ENCODE peak calls at places on chromosome 18, in eight cellular contexts. O is activated CD4-positive, alpha-beta T cell treated with anti-CD3 and anti-CD28 coated beads, Interleukin-2, amount 10 ng/mL, durations not matched to agents 7 days and 5 days; R is HuH-7; I is GM23338; K is NCI-H774; P is heart right ventricle; H is NCI-H1436; Y is stimulated activated CD4-positive, alpha-beta T cell treated with anti-CD3 and anti-CD28 coated beads, Interleukin-12 subunit alpha, Interleukin-12 subunit beta, amount 100 ng/mL, for 4 hours. J is an unnamed sample.

GRCh38 chr18:67776929-67777328 is 260.4 kb upstream of the DSEL start:
- DNase-seq in O (no peak), R (no peak), I (no peak), K (no peak), P (no peak), H (no peak), Y (no peak), J (no peak)

GRCh38 chr18:41660654-41661053 is 294.4 kb upstream of the PIK3C3 start:
- DNase-seq in O (no peak), R (no peak), I (no peak), K (no peak), P (no peak), H (no peak), Y (no peak), J (no peak)

GRCh38 chr18:60556326-60556725 is 183.8 kb upstream of the MC4R start:
- DNase-seq in O (no peak), R (no peak), I (no peak), K (no peak), P (no peak), H (no peak), Y (no peak), J (no peak)

GRCh38 chr18:58336605-58337004 is 292.3 kb downstream of the ALPK2 start:
- DNase-seq in O (no peak), R (no peak), I (no peak), K (no peak), P (no peak), H (no peak), Y (no peak), J (no peak)

GRCh38 chr18:24600076-24600654 is 139.7 kb downstream of the HRH4 start:
- DNase-seq in O (peak), R (peak), I (peak), K (peak), P (no peak), H (peak), Y (no peak), J (peak)

GRCh38 chr18:32470136-32470712 is 458 bp downstream of the GAREM1 start:
- DNase-seq in O (no peak), R (peak), I (peak), K (peak), P (peak), H (no peak), Y (peak), J (no peak)

GRCh38 chr18:13302611-13303267 is 84.2 kb downstream of the LDLRAD4 start:
- DNase-seq in O (no peak), R (no peak), I (no peak), K (no peak), P (no peak), H (no peak), Y (no peak), J (no peak)

GRCh38 chr18:48540329-48541025 is 1.6 kb downstream of the CTIF start:
- DNase-seq in O (peak), R (peak), I (peak), K (no peak), P (peak), H (no peak), Y (peak), J (no peak)

GRCh38 chr18:9474103-9474982 is 970 bp upstream of the RALBP1 start:
- DNase-seq in O (peak), R (peak), I (peak), K (no peak), P (no peak), H (no peak), Y (no peak), J (peak)

GRCh38 chr18:79108520-79109215 is 39.5 kb downstream of the ATP9B start:
- DNase-seq in O (no peak), R (no peak), I (no peak), K (no peak), P (no peak), H (no peak), Y (no peak), J (no peak)

GRCh38 chr18:5868218-5868904 is 27.0 kb downstream of the TMEM200C start:
- DNase-seq in O (peak), R (peak), I (peak), K (peak), P (peak), H (peak), Y (no peak), J (peak)

GRCh38 chr18:24014062-24014985 is at the start of gene TTC39C:
- DNase-seq in O (peak), R (peak), I (peak), K (peak), P (peak), H (peak), Y (peak), J (no peak)

GRCh38 chr18:55007582-55007981 is 48.3 kb upstream of the CCDC68 start:
- DNase-seq in O (no peak), R (no peak), I (no peak), K (no peak), P (no peak), H (no peak), Y (no peak), J (no peak)

GRCh38 chr18:57149031-57149430 is 2.1 kb downstream of the BOD1L2 start:
- DNase-seq in O (no peak), R (no peak), I (no peak), K (no peak), P (no peak), H (no peak), Y (no peak), J (no peak)

GRCh38 chr18:48153641-48154481 is 223.4 kb upstream of the SMAD2 start:
- DNase-seq in O (no peak), R (no peak), I (no peak), K (no peak), P (no peak), H (no peak), Y (no peak), J (no peak)